ENCODE peak calls at places on chromosomes 4 and X, in ten cellular contexts. One of them, this sample, is unnamed.

GRCh38 chr4:52852041-52852440 is 10.1 kb upstream of the RASL11B start:
- DNase-seq in NCI-H1417: no peak
- DNase-seq in NCI-H1436: no peak
- DNase-seq in T-helper 2 cell: no peak
- DNase-seq in fibroblast of lung: no peak
- DNase-seq in pulmonary artery endothelial cell: no peak
- DNase-seq in HL-60: no peak
- DNase-seq in kidney epithelial cell: no peak
- DNase-seq in H7: no peak
- DNase-seq in tibial artery: no peak
- DNase-seq in this sample: no peak

GRCh38 chrX:154595559-154595958 is 10.6 kb downstream of the CTAG1A start:
- DNase-seq in NCI-H1417: no peak
- DNase-seq in NCI-H1436: no peak
- DNase-seq in T-helper 2 cell: no peak
- DNase-seq in fibroblast of lung: peak
- DNase-seq in pulmonary artery endothelial cell: no peak
- DNase-seq in HL-60: no peak
- DNase-seq in kidney epithelial cell: no peak
- DNase-seq in H7: no peak
- DNase-seq in tibial artery: no peak
- DNase-seq in this sample: no peak

GRCh38 chrX:127038065-127038464 is 218.5 kb downstream of the PRR32 start:
- DNase-seq in NCI-H1417: no peak
- DNase-seq in NCI-H1436: no peak
- DNase-seq in T-helper 2 cell: no peak
- DNase-seq in fibroblast of lung: no peak
- DNase-seq in pulmonary artery endothelial cell: no peak
- DNase-seq in HL-60: no peak
- DNase-seq in kidney epithelial cell: no peak
- DNase-seq in H7: peak
- DNase-seq in tibial artery: no peak
- DNase-seq in this sample: no peak

GRCh38 chr4:147110968-147111367 is 165.3 kb upstream of the TTC29 start:
- DNase-seq in NCI-H1417: no peak
- DNase-seq in NCI-H1436: no peak
- DNase-seq in T-helper 2 cell: no peak
- DNase-seq in fibroblast of lung: no peak
- DNase-seq in pulmonary artery endothelial cell: no peak
- DNase-seq in HL-60: no peak
- DNase-seq in kidney epithelial cell: no peak
- DNase-seq in H7: no peak
- DNase-seq in tibial artery: no peak
- DNase-seq in this sample: no peak

GRCh38 chr4:186807131-186807530 is 83.5 kb upstream of the FAT1 start:
- DNase-seq in NCI-H1417: no peak
- DNase-seq in NCI-H1436: no peak
- DNase-seq in T-helper 2 cell: no peak
- DNase-seq in fibroblast of lung: no peak
- DNase-seq in pulmonary artery endothelial cell: no peak
- DNase-seq in HL-60: no peak
- DNase-seq in kidney epithelial cell: no peak
- DNase-seq in H7: no peak
- DNase-seq in tibial artery: no peak
- DNase-seq in this sample: no peak

GRCh38 chr4:25792843-25793242 is 69.9 kb downstream of the SEL1L3 start:
- DNase-seq in NCI-H1417: no peak
- DNase-seq in NCI-H1436: no peak
- DNase-seq in T-helper 2 cell: no peak
- DNase-seq in fibroblast of lung: no peak
- DNase-seq in pulmonary artery endothelial cell: no peak
- DNase-seq in HL-60: no peak
- DNase-seq in kidney epithelial cell: no peak
- DNase-seq in H7: no peak
- DNase-seq in tibial artery: no peak
- DNase-seq in this sample: no peak

GRCh38 chrX:74242050-74242449 is 61.9 kb upstream of the ZCCHC13 start:
- DNase-seq in NCI-H1417: no peak
- DNase-seq in NCI-H1436: no peak
- DNase-seq in T-helper 2 cell: no peak
- DNase-seq in fibroblast of lung: peak
- DNase-seq in pulmonary artery endothelial cell: peak
- DNase-seq in HL-60: no peak
- DNase-seq in kidney epithelial cell: peak
- DNase-seq in H7: no peak
- DNase-seq in tibial artery: no peak
- DNase-seq in this sample: no peak

GRCh38 chrX:40579880-40580536 is 762 bp upstream of the ATP6AP2 start:
- DNase-seq in NCI-H1417: peak
- DNase-seq in NCI-H1436: no peak
- DNase-seq in T-helper 2 cell: peak
- DNase-seq in fibroblast of lung: no peak
- DNase-seq in pulmonary artery endothelial cell: no peak
- DNase-seq in HL-60: no peak
- DNase-seq in kidney epithelial cell: no peak
- DNase-seq in H7: no peak
- DNase-seq in tibial artery: no peak
- DNase-seq in this sample: no peak

GRCh38 chr4:110682311-110682710 is 59.4 kb upstream of the PITX2 start:
- DNase-seq in NCI-H1417: no peak
- DNase-seq in NCI-H1436: no peak
- DNase-seq in T-helper 2 cell: no peak
- DNase-seq in fibroblast of lung: no peak
- DNase-seq in pulmonary artery endothelial cell: no peak
- DNase-seq in HL-60: no peak
- DNase-seq in kidney epithelial cell: no peak
- DNase-seq in H7: no peak
- DNase-seq in tibial artery: no peak
- DNase-seq in this sample: no peak

GRCh38 chr4:183326853-183327252 is 4.6 kb upstream of the CLDN24 start:
- DNase-seq in NCI-H1417: no peak
- DNase-seq in NCI-H1436: no peak
- DNase-seq in T-helper 2 cell: no peak
- DNase-seq in fibroblast of lung: peak
- DNase-seq in pulmonary artery endothelial cell: no peak
- DNase-seq in HL-60: no peak
- DNase-seq in kidney epithelial cell: no peak
- DNase-seq in H7: no peak
- DNase-seq in tibial artery: no peak
- DNase-seq in this sample: no peak

GRCh38 chrX:15606064-15606590 is 5.4 kb upstream of the ACE2 start:
- DNase-seq in NCI-H1417: no peak
- DNase-seq in NCI-H1436: no peak
- DNase-seq in T-helper 2 cell: no peak
- DNase-seq in fibroblast of lung: no peak
- DNase-seq in pulmonary artery endothelial cell: no peak
- DNase-seq in HL-60: no peak
- DNase-seq in kidney epithelial cell: no peak
- DNase-seq in H7: no peak
- DNase-seq in tibial artery: no peak
- DNase-seq in this sample: no peak

GRCh38 chr4:151485541-151486131 is 76.7 kb downstream of the FHIP1A start:
- DNase-seq in NCI-H1417: no peak
- DNase-seq in NCI-H1436: no peak
- DNase-seq in T-helper 2 cell: no peak
- DNase-seq in fibroblast of lung: peak
- DNase-seq in pulmonary artery endothelial cell: no peak
- DNase-seq in HL-60: no peak
- DNase-seq in kidney epithelial cell: no peak
- DNase-seq in H7: no peak
- DNase-seq in tibial artery: no peak
- DNase-seq in this sample: no peak

GRCh38 chrX:129980043-129980442 is 2.4 kb upstream of the BCORL1 start:
- DNase-seq in NCI-H1417: no peak
- DNase-seq in NCI-H1436: no peak
- DNase-seq in T-helper 2 cell: no peak
- DNase-seq in fibroblast of lung: no peak
- DNase-seq in pulmonary artery endothelial cell: no peak
- DNase-seq in HL-60: peak
- DNase-seq in kidney epithelial cell: no peak
- DNase-seq in H7: peak
- DNase-seq in tibial artery: no peak
- DNase-seq in this sample: peak

GRCh38 chr4:156949373-156949814 is 22.2 kb downstream of the PDGFC start:
- DNase-seq in NCI-H1417: no peak
- DNase-seq in NCI-H1436: no peak
- DNase-seq in T-helper 2 cell: no peak
- DNase-seq in fibroblast of lung: peak
- DNase-seq in pulmonary artery endothelial cell: peak
- DNase-seq in HL-60: no peak
- DNase-seq in kidney epithelial cell: peak
- DNase-seq in H7: no peak
- DNase-seq in tibial artery: no peak
- DNase-seq in this sample: no peak

GRCh38 chrX:34401411-34401810 is 255.7 kb downstream of the TMEM47 start:
- DNase-seq in NCI-H1417: no peak
- DNase-seq in NCI-H1436: no peak
- DNase-seq in T-helper 2 cell: no peak
- DNase-seq in fibroblast of lung: no peak
- DNase-seq in pulmonary artery endothelial cell: no peak
- DNase-seq in HL-60: no peak
- DNase-seq in kidney epithelial cell: no peak
- DNase-seq in H7: no peak
- DNase-seq in tibial artery: no peak
- DNase-seq in this sample: no peak

GRCh38 chr4:139018501-139018900 is 2.9 kb downstream of the NOCT start:
- DNase-seq in NCI-H1417: no peak
- DNase-seq in NCI-H1436: peak
- DNase-seq in T-helper 2 cell: no peak
- DNase-seq in fibroblast of lung: peak
- DNase-seq in pulmonary artery endothelial cell: no peak
- DNase-seq in HL-60: no peak
- DNase-seq in kidney epithelial cell: no peak
- DNase-seq in H7: no peak
- DNase-seq in tibial artery: no peak
- DNase-seq in this sample: no peak

GRCh38 chrX:323721-324628 is 5.4 kb upstream of the GTPBP6 start:
- DNase-seq in NCI-H1417: no peak
- DNase-seq in NCI-H1436: no peak
- DNase-seq in T-helper 2 cell: peak
- DNase-seq in fibroblast of lung: peak
- DNase-seq in pulmonary artery endothelial cell: no peak
- DNase-seq in HL-60: peak
- DNase-seq in kidney epithelial cell: peak
- DNase-seq in H7: no peak
- DNase-seq in tibial artery: peak
- DNase-seq in this sample: peak

GRCh38 chr4:108834787-108835384 is 72.0 kb upstream of the ETNPPL start:
- DNase-seq in NCI-H1417: peak
- DNase-seq in NCI-H1436: no peak
- DNase-seq in T-helper 2 cell: no peak
- DNase-seq in fibroblast of lung: peak
- DNase-seq in pulmonary artery endothelial cell: peak
- DNase-seq in HL-60: no peak
- DNase-seq in kidney epithelial cell: no peak
- DNase-seq in H7: no peak
- DNase-seq in tibial artery: no peak
- DNase-seq in this sample: no peak

GRCh38 chr4:28443786-28444412 is 1583.3 kb downstream of the STIM2 start:
- DNase-seq in NCI-H1417: no peak
- DNase-seq in NCI-H1436: no peak
- DNase-seq in T-helper 2 cell: no peak
- DNase-seq in fibroblast of lung: peak
- DNase-seq in pulmonary artery endothelial cell: no peak
- DNase-seq in HL-60: no peak
- DNase-seq in kidney epithelial cell: no peak
- DNase-seq in H7: peak
- DNase-seq in tibial artery: no peak
- DNase-seq in this sample: no peak

This sample was measured in suprapubic skin.